ENCODE peak calls at places on chromosomes 5 and 9, in six cellular contexts. T is CD8-positive, alpha-beta T cell; L is tibial artery; I is stomach; B is AG04449; D is fibroblast of lung. G is an unnamed sample.

GRCh38 chr5:88236866-88237642 is 31.6 kb downstream of the TMEM161B start:
- DNase-seq in T (no peak), L (no peak), I (no peak), B (no peak), D (peak; percentile 4), G (no peak)

GRCh38 chr5:124796495-124796894 is 50.1 kb upstream of the ZNF608 start:
- DNase-seq in T (no peak), L (no peak), I (no peak), B (no peak), D (no peak), G (no peak)

GRCh38 chr5:110817437-110817836 is 78.6 kb downstream of the SLC25A46 start:
- DNase-seq in T (no peak), L (no peak), I (no peak), B (no peak), D (peak; percentile 42), G (peak; percentile 34)

GRCh38 chr9:82412586-82412985 is 424.0 kb downstream of the SPATA31D1 start:
- DNase-seq in T (no peak), L (no peak), I (no peak), B (no peak), D (no peak), G (no peak)

GRCh38 chr5:143314664-143315063 is 88.8 kb downstream of the NR3C1 start:
- DNase-seq in T (no peak), L (no peak), I (no peak), B (peak; percentile 66), D (peak; percentile 63), G (peak; percentile 47)

GRCh38 chr5:143033535-143034260 is 263.5 kb downstream of the ARHGAP26 start:
- DNase-seq in T (no peak), L (no peak), I (no peak), B (peak; percentile 84), D (peak; percentile 86), G (peak; percentile 85)

GRCh38 chr5:1524799-1525623 is 1.3 kb upstream of the LPCAT1 start:
- DNase-seq in T (peak; percentile 20), L (peak; percentile 66), I (peak; percentile 23), B (no peak), D (no peak), G (no peak)

GRCh38 chr5:68420476-68421344 is 205.2 kb downstream of the PIK3R1 start:
- DNase-seq in T (no peak), L (no peak), I (peak; percentile 52), B (no peak), D (no peak), G (no peak)

GRCh38 chr9:18238752-18239151 is 235.2 kb upstream of the ADAMTSL1 start:
- DNase-seq in T (no peak), L (no peak), I (no peak), B (no peak), D (peak; percentile 68), G (peak; percentile 27)

GRCh38 chr5:76408104-76408644 is 5.1 kb downstream of the IQGAP2 start:
- DNase-seq in T (no peak), L (no peak), I (no peak), B (no peak), D (no peak), G (no peak)

GRCh38 chr9:19451240-19452087 is 42.7 kb downstream of the ACER2 start:
- DNase-seq in T (no peak), L (no peak), I (no peak), B (no peak), D (no peak), G (no peak)

GRCh38 chr5:35136386-35136785 is 88.6 kb upstream of the AGXT2 start:
- DNase-seq in T (peak; percentile 19), L (no peak), I (no peak), B (peak; percentile 86), D (peak; percentile 78), G (no peak)

GRCh38 chr5:143443330-143443729 is 39.8 kb upstream of the NR3C1 start:
- DNase-seq in T (no peak), L (no peak), I (no peak), B (no peak), D (no peak), G (no peak)

GRCh38 chr9:122354536-122355199 is 16.2 kb upstream of the PTGS1 start:
- DNase-seq in T (no peak), L (no peak), I (no peak), B (no peak), D (no peak), G (no peak)

GRCh38 chr5:87074934-87075541 is 192.6 kb upstream of the RASA1 start:
- DNase-seq in T (peak; percentile 31), L (no peak), I (no peak), B (no peak), D (no peak), G (no peak)

GRCh38 chr5:143176048-143176447 is 227.4 kb downstream of the NR3C1 start:
- DNase-seq in T (no peak), L (no peak), I (no peak), B (no peak), D (no peak), G (no peak)

GRCh38 chr5:149588947-149589346 is 7.6 kb downstream of the ARHGEF37 start:
- DNase-seq in T (no peak), L (no peak), I (no peak), B (no peak), D (no peak), G (no peak)

GRCh38 chr5:171615201-171616001 is 170.2 kb upstream of the SMIM23 start:
- DNase-seq in T (no peak), L (no peak), I (no peak), B (no peak), D (peak; percentile 47), G (no peak)

GRCh38 chr9:108751301-108751824 is 104.4 kb downstream of the ACTL7B start:
- DNase-seq in T (no peak), L (no peak), I (no peak), B (peak; percentile 10), D (peak; percentile 25), G (no peak)

GRCh38 chr5:112630246-112631009 is 107.3 kb upstream of the APC start:
- DNase-seq in T (no peak), L (no peak), I (no peak), B (no peak), D (no peak), G (no peak)

GRCh38 chr9:126334626-126335621 is 8.3 kb downstream of the MVB12B start:
- DNase-seq in T (no peak), L (no peak), I (no peak), B (peak; percentile 19), D (no peak), G (no peak)

GRCh38 chr9:136928591-136928990 is 15.9 kb downstream of the FBXW5 start:
- DNase-seq in T (no peak), L (peak; percentile 93), I (no peak), B (no peak), D (no peak), G (no peak)

GRCh38 chr5:170434953-170435605 is 45.9 kb upstream of the KCNMB1 start:
- DNase-seq in T (peak; percentile 45), L (peak; percentile 75), I (peak; percentile 69), B (no peak), D (peak; percentile 60), G (peak; percentile 35)

GRCh38 chr5:179768326-179769085 is 25.3 kb upstream of the LTC4S start:
- DNase-seq in T (no peak), L (no peak), I (no peak), B (no peak), D (no peak), G (no peak)

GRCh38 chr9:89878003-89878411 is 273.2 kb downstream of the GADD45G start:
- DNase-seq in T (no peak), L (peak; percentile 54), I (peak; percentile 23), B (no peak), D (no peak), G (no peak)

GRCh38 chr5:41346609-41347008 is 133.3 kb upstream of the C6 start:
- DNase-seq in T (no peak), L (no peak), I (no peak), B (no peak), D (peak; percentile 68), G (peak; percentile 5)

GRCh38 chr5:135560858-135561257 is 17.9 kb downstream of the CXCL14 start:
- DNase-seq in T (peak; percentile 58), L (peak; percentile 78), I (peak; percentile 81), B (peak; percentile 24), D (peak; percentile 75), G (peak; percentile 68)

GRCh38 chr5:132813599-132814440 is 718 bp downstream of the SOWAHA start:
- DNase-seq in T (no peak), L (peak; percentile 68), I (peak; percentile 65), B (no peak), D (no peak), G (no peak)

GRCh38 chr9:93463638-93464248 is 10.4 kb upstream of the FAM120AOS start:
- DNase-seq in T (no peak), L (no peak), I (no peak), B (no peak), D (no peak), G (no peak)

GRCh38 chr5:104569621-104570020 is 1007.0 kb upstream of the NUDT12 start:
- DNase-seq in T (no peak), L (no peak), I (no peak), B (no peak), D (peak; percentile 35), G (no peak)

GRCh38 chr5:104576677-104577076 is 1014.1 kb upstream of the NUDT12 start:
- DNase-seq in T (no peak), L (no peak), I (no peak), B (no peak), D (no peak), G (no peak)

GRCh38 chr5:104573979-104574709 is 1011.6 kb upstream of the NUDT12 start:
- DNase-seq in T (no peak), L (no peak), I (no peak), B (no peak), D (no peak), G (no peak)
- TF ChIP-seq CTCF in T (no peak), L (no peak), I (no peak), B (no peak), D (no peak), G (no peak)

DNA sequence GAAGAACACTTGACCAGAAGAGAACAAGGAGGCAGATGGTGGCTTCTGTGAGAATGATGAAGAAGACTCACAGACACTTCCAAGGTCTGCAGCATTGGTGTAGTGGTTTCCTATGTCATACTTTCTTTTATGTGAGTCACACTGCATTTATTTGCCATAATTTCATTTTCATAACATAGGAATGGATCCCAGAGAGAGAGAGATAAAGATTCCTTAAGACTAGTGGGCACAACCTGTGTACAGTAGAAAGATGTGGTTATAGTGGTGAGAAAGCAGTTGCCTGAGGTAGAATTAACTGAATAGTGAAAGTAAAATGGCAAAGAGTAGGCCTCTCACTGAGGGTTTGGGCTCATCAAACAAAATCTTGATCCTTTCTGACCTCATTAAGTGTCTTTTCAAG is 7.6 kb upstream of the CCDC152 start:
- DNase-seq in T (no peak), L (no peak), I (no peak), B (no peak), D (peak; percentile 4), G (no peak)
- H3K4me3 ChIP-seq in T (no peak overlapping the region), L (no peak overlapping the region), I (no peak overlapping the region), B (no peak overlapping the region), D (no peak overlapping the region), G (no peak overlapping the region)

GRCh38 chr5:78627175-78627574 is 21.4 kb downstream of the LHFPL2 start:
- DNase-seq in T (no peak), L (no peak), I (no peak), B (no peak), D (peak; percentile 42), G (no peak)
- TF ChIP-seq CTCF in T (no peak), L (peak; percentile 33), I (no peak), B (peak; percentile 42), D (peak; percentile 49), G (peak; percentile 56)

DNA sequence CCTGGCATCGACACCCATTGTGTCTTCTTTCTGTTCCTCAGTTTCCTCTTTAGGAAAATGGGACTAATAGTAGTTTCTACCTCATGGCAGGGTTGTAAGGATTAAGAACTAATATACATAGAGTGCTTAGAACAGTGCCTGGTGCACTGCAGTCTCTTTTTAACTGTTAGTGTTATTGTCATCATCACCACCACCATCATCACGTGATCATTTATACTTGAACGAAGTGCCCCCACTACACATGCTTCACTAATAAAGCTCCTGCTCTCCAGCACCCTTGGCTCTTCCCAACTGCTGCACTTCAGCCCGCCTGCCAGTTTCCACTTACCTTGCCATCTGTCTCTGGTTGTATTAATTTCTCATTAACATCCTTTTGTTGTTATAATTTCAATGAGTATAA is 35.8 kb upstream of the MAST4 start:
- DNase-seq in T (no peak), L (no peak), I (no peak), B (no peak), D (no peak), G (no peak)
- H3K4me3 ChIP-seq in T (no peak overlapping the region), L (no peak overlapping the region), I (no peak overlapping the region), B (no peak overlapping the region), D (no peak overlapping the region), G (no peak overlapping the region)